ENCODE peak calls at places on chromosomes 5 and 9, in five cellular contexts. Q, S, N, L and H are unnamed samples.

GRCh38 chr9:117772960-117773359 is 68.8 kb downstream of the TLR4 start:
- DNase-seq in L (no peak), N (no peak), S (no peak), Q (peak; percentile 42), H (no peak)

GRCh38 chr9:122091682-122092592 is 1.2 kb downstream of the TTLL11 start:
- DNase-seq in L (no peak), Q (no peak), N (no peak), S (no peak), H (no peak)

GRCh38 chr5:134133995-134134541 is 19.6 kb downstream of the TCF7 start:
- DNase-seq in N (no peak), S (peak; percentile 5), L (no peak), Q (no peak), H (no peak)

GRCh38 chr9:134716067-134716466 is 74.5 kb downstream of the COL5A1 start:
- DNase-seq in Q (peak; percentile 39), S (no peak), N (no peak), L (no peak), H (no peak)

GRCh38 chr5:12016149-12016740 is 112.0 kb upstream of the CTNND2 start:
- DNase-seq in Q (no peak), N (no peak), L (no peak), S (no peak), H (no peak)

GRCh38 chr9:70566066-70566465 is 151.6 kb upstream of the KLF9 start:
- DNase-seq in L (no peak), S (no peak), Q (peak; percentile 12), N (no peak), H (no peak)

GRCh38 chr9:21801683-21802417 is 586 bp upstream of the MTAP start:
- DNase-seq in L (peak; percentile 69), Q (peak; percentile 76), S (peak; percentile 76), N (peak; percentile 79), H (peak; percentile 81)

GRCh38 chr9:18726546-18726945 is 252.6 kb downstream of the ADAMTSL1 start:
- DNase-seq in N (no peak), L (no peak), S (no peak), Q (no peak), H (no peak)

GRCh38 chr5:72063219-72063819 is 44.0 kb upstream of the MAP1B start:
- DNase-seq in S (no peak), N (no peak), L (no peak), Q (no peak), H (peak; percentile 5)

GRCh38 chr9:37454238-37454637 is 11.0 kb downstream of the ZBTB5 start:
- DNase-seq in L (no peak), S (no peak), Q (no peak), N (no peak), H (no peak)

GRCh38 chr5:9624196-9624947 is 5.8 kb downstream of the TAS2R1 start:
- DNase-seq in L (no peak), Q (no peak), S (no peak), N (no peak), H (no peak)

GRCh38 chr5:9348296-9348996 is 197.4 kb downstream of the SEMA5A start:
- DNase-seq in S (peak; percentile 12), L (no peak), N (peak; percentile 55), Q (no peak), H (no peak)

GRCh38 chr5:1512541-1513291 is 11.0 kb downstream of the LPCAT1 start:
- DNase-seq in N (no peak), L (no peak), S (no peak), Q (no peak), H (peak; percentile 1)

GRCh38 chr5:72859127-72859526 is 42.7 kb downstream of the TNPO1 start:
- DNase-seq in Q (no peak), N (no peak), L (no peak), S (no peak), H (no peak)

GRCh38 chr9:94625835-94626234 is 13.5 kb downstream of the FBP1 start:
- DNase-seq in S (no peak), N (no peak), Q (no peak), L (no peak), H (no peak)

GRCh38 chr5:123610665-123611406 is 98.9 kb downstream of the CSNK1G3 start:
- DNase-seq in S (no peak), Q (peak; percentile 38), N (peak; percentile 40), L (peak; percentile 29), H (no peak)

GRCh38 chr5:167953151-167953788 is 338.2 kb upstream of the WWC1 start:
- DNase-seq in S (no peak), Q (no peak), N (no peak), L (no peak), H (no peak)

GRCh38 chr5:95035891-95036675 is 248.8 kb downstream of the MCTP1 start:
- DNase-seq in N (no peak), Q (no peak), S (no peak), L (no peak), H (no peak)

GRCh38 chr9:38641985-38642864 is 21.8 kb upstream of the ANKRD18A start:
- DNase-seq in N (peak; percentile 8), L (no peak), Q (peak; percentile 24), S (peak; percentile 67), H (peak; percentile 31)

GRCh38 chr9:6415266-6415665 is 2.3 kb downstream of the UHRF2 start:
- DNase-seq in S (no peak), L (no peak), N (no peak), Q (no peak), H (no peak)

GRCh38 chr9:92736816-92737606 is 27.6 kb downstream of the BICD2 start:
- DNase-seq in Q (no peak), N (no peak), L (no peak), S (no peak), H (no peak)

GRCh38 chr5:60577116-60577515 is 122.8 kb downstream of the DEPDC1B start:
- DNase-seq in Q (no peak), N (no peak), S (no peak), L (no peak), H (no peak)

GRCh38 chr5:146599261-146599660 is 83.3 kb upstream of the GPR151 start:
- DNase-seq in Q (no peak), S (no peak), L (no peak), N (no peak), H (no peak)

DNA sequence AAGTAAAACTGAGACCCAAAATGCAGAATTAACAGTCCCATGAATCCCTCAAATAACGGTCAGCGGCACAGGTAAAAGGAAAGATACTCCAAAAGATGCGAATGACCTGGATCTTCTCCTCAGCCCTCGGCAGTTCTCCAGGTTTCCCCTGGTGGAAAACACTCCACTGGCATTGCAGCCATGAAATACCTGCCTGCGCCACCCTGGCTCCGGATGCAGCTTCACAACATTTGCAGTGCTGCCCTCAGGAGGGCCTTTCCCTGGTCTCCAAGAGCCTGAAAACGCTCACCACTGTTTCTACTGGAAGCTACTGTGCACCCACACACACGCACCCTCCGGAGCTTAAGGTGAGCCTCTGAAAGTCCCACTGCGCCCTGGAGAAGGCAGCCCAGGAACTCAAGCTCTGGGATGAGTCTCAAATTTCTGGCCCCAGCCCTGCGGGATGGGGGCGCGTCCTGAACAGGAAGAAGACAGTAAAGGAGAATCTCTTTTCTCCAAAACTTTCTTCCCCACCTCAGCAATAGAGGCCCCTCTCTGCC is 612 bp downstream of the UGT3A2 start:
- DNase-seq in L (no peak), Q (no peak), N (no peak), S (no peak), H (no peak)
- H3K4me3 ChIP-seq in L (no peak overlapping the region), Q (no peak overlapping the region), N (no peak overlapping the region), S (no peak overlapping the region), H (no peak overlapping the region)

GRCh38 chr5:128132499-128132898 is 48.9 kb downstream of the SLC12A2 start:
- DNase-seq in Q (no peak), N (no peak), L (no peak), S (no peak), H (no peak)
- TF ChIP-seq CTCF in Q (no peak), N (no peak), L (no peak), S (no peak), H (no peak)

GRCh38 chr5:113020461-113021273 is 44.1 kb downstream of the DCP2 start:
- DNase-seq in N (no peak), S (no peak), L (no peak), Q (no peak), H (no peak)
- H3K4me1 ChIP-seq in N (no peaks in the 10 kb centered on the region), S (no peaks in the 10 kb centered on the region), L (peaks cover 17% of the 10 kb centered on the region), Q (no peaks in the 10 kb centered on the region), H (no peaks in the 10 kb centered on the region)

GRCh38 chr5:42990892-42991291 is 49.2 kb downstream of the ANXA2R start:
- DNase-seq in Q (no peak), S (no peak), L (no peak), N (no peak), H (no peak)
- H3K4me3 ChIP-seq in Q (no peak overlapping the region), S (no peak overlapping the region), L (peak overlapping the region; percentile 57), N (no peak overlapping the region), H (no peak overlapping the region)

GRCh38 chr9:128393171-128393761 is 22.1 kb downstream of the URM1 start:
- DNase-seq in S (no peak), L (no peak), N (no peak), Q (no peak), H (no peak)
- TF ChIP-seq CTCF in S (no peak), L (no peak), N (no peak), Q (no peak), H (no peak)

GRCh38 chr9:99167120-99167519 is 54.6 kb downstream of the ALG2 start:
- DNase-seq in L (no peak), N (no peak), S (no peak), Q (no peak), H (no peak)

GRCh38 chr9:99167694-99168093 is 54.0 kb downstream of the ALG2 start:
- DNase-seq in L (no peak), N (no peak), Q (no peak), S (no peak), H (no peak)

GRCh38 chr9:99162759-99163364 is 57.9 kb downstream of the TGFBR1 start:
- DNase-seq in L (no peak), S (no peak), N (no peak), Q (no peak), H (no peak)

GRCh38 chr9:99169086-99169485 is 52.7 kb downstream of the ALG2 start:
- DNase-seq in S (no peak), L (no peak), N (no peak), Q (no peak), H (no peak)

GRCh38 chr9:99166149-99166548 is 55.6 kb downstream of the ALG2 start:
- DNase-seq in S (no peak), L (no peak), N (no peak), Q (no peak), H (no peak)
- H3K4me1 ChIP-seq in S (no peaks in the 10 kb centered on the region), L (no peaks in the 10 kb centered on the region), N (peaks cover 5% of the 10 kb centered on the region), Q (peaks cover 12% of the 10 kb centered on the region), H (no peaks in the 10 kb centered on the region)

GRCh38 chr5:98742395-98743073 is 30.9 kb upstream of the RGMB start:
- DNase-seq in S (no peak), N (no peak), L (no peak), Q (peak; percentile 52), H (no peak)
- H3K4me3 ChIP-seq in S (no peak overlapping the region), N (no peak overlapping the region), L (no peak overlapping the region), Q (no peak overlapping the region), H (no peak overlapping the region)

GRCh38 chr5:68055686-68056085 is 159.9 kb upstream of the PIK3R1 start:
- DNase-seq in L (no peak), Q (no peak), N (no peak), S (no peak), H (no peak)
- TF ChIP-seq CTCF in L (no peak), Q (peak; percentile 43), N (no peak), S (no peak), H (no peak)

DNA sequence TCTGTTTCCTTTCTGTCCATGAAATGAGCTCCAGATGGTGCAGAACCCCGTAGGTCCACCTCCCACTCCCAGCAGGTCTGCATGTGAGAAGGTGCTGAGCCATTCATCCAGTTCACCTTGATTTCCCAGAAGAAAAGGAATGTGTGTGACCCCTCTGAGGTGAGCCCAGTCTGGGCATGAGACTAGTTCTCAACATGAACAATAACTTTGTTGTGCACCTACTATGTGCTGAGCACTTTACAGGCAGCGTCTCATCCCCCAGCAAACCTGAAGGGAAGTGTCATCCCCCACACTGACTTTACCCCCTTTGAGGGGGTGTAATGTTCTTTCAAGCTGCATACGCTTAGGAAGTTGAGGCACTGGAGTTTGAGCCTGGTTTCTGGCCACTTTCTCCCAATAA is 61.4 kb downstream of the SMIM23 start:
- DNase-seq in L (no peak), N (no peak), Q (no peak), S (no peak), H (no peak)
- H3K4me1 ChIP-seq in L (peaks cover 27% of the 10 kb centered on the region), N (no peaks in the 10 kb centered on the region), Q (no peaks in the 10 kb centered on the region), S (no peaks in the 10 kb centered on the region), H (peaks cover 5% of the 10 kb centered on the region)